ENCODE peak calls at places on chromosome X, in six cellular contexts. One of them, this sample, is unnamed.

GRCh38 chrX:107450823-107451509 is 1.5 kb downstream of the FRMPD3 start:
- DNase-seq in fibroblast of lung: no peak
- DNase-seq in heart left ventricle: no peak
- DNase-seq in left lung: no peak
- DNase-seq in cardiac fibroblast: no peak
- DNase-seq in brain microvascular endothelial cell: no peak
- DNase-seq in this sample: peak

GRCh38 chrX:50747471-50747900 is 66.5 kb downstream of the SHROOM4 start:
- DNase-seq in heart left ventricle: peak
- DNase-seq in cardiac fibroblast: peak
- DNase-seq in left lung: no peak
- DNase-seq in brain microvascular endothelial cell: no peak
- DNase-seq in fibroblast of lung: peak
- DNase-seq in this sample: peak

GRCh38 chrX:54920610-54921426 is at the start of gene TRO:
- DNase-seq in brain microvascular endothelial cell: no peak
- DNase-seq in fibroblast of lung: peak
- DNase-seq in heart left ventricle: no peak
- DNase-seq in cardiac fibroblast: no peak
- DNase-seq in left lung: no peak
- DNase-seq in this sample: no peak

GRCh38 chrX:41822917-41823316 is 98.9 kb downstream of the GPR82 start:
- DNase-seq in fibroblast of lung: no peak
- DNase-seq in brain microvascular endothelial cell: no peak
- DNase-seq in heart left ventricle: no peak
- DNase-seq in left lung: no peak
- DNase-seq in cardiac fibroblast: no peak
- DNase-seq in this sample: no peak

GRCh38 chrX:23511783-23512182 is 155.5 kb upstream of the PRDX4 start:
- DNase-seq in left lung: no peak
- DNase-seq in cardiac fibroblast: no peak
- DNase-seq in heart left ventricle: no peak
- DNase-seq in brain microvascular endothelial cell: no peak
- DNase-seq in fibroblast of lung: no peak
- DNase-seq in this sample: no peak

GRCh38 chrX:134525086-134525792 is 65.3 kb downstream of the HPRT1 start:
- DNase-seq in brain microvascular endothelial cell: peak
- DNase-seq in left lung: no peak
- DNase-seq in fibroblast of lung: no peak
- DNase-seq in cardiac fibroblast: peak
- DNase-seq in heart left ventricle: no peak
- DNase-seq in this sample: no peak

GRCh38 chrX:12263211-12263610 is 124.9 kb downstream of the FRMPD4 start:
- DNase-seq in heart left ventricle: no peak
- DNase-seq in fibroblast of lung: no peak
- DNase-seq in cardiac fibroblast: peak
- DNase-seq in left lung: no peak
- DNase-seq in brain microvascular endothelial cell: no peak
- DNase-seq in this sample: peak

GRCh38 chrX:74450803-74451449 is 29.6 kb downstream of the SLC16A2 start:
- DNase-seq in brain microvascular endothelial cell: peak
- DNase-seq in left lung: no peak
- DNase-seq in heart left ventricle: no peak
- DNase-seq in cardiac fibroblast: peak
- DNase-seq in fibroblast of lung: peak
- DNase-seq in this sample: peak

GRCh38 chrX:66833426-66833825 is 194.5 kb upstream of the EDA2R start:
- DNase-seq in left lung: no peak
- DNase-seq in brain microvascular endothelial cell: no peak
- DNase-seq in fibroblast of lung: no peak
- DNase-seq in heart left ventricle: no peak
- DNase-seq in cardiac fibroblast: no peak
- DNase-seq in this sample: no peak

GRCh38 chrX:30653415-30654131 is at the start of gene GK:
- DNase-seq in heart left ventricle: peak
- DNase-seq in cardiac fibroblast: peak
- DNase-seq in left lung: peak
- DNase-seq in fibroblast of lung: peak
- DNase-seq in brain microvascular endothelial cell: no peak
- DNase-seq in this sample: no peak

GRCh38 chrX:101079223-101079622 is 544 bp downstream of the TMEM35A start:
- DNase-seq in cardiac fibroblast: no peak
- DNase-seq in fibroblast of lung: peak
- DNase-seq in heart left ventricle: no peak
- DNase-seq in brain microvascular endothelial cell: no peak
- DNase-seq in left lung: no peak
- DNase-seq in this sample: no peak

GRCh38 chrX:150316564-150316963 is 46.6 kb upstream of the MAMLD1 start:
- DNase-seq in cardiac fibroblast: no peak
- DNase-seq in left lung: no peak
- DNase-seq in brain microvascular endothelial cell: no peak
- DNase-seq in heart left ventricle: no peak
- DNase-seq in fibroblast of lung: no peak
- DNase-seq in this sample: no peak

GRCh38 chrX:37578045-37578444 is 6.6 kb downstream of the LANCL3 start:
- DNase-seq in brain microvascular endothelial cell: no peak
- DNase-seq in cardiac fibroblast: no peak
- DNase-seq in left lung: no peak
- DNase-seq in heart left ventricle: no peak
- DNase-seq in fibroblast of lung: no peak
- DNase-seq in this sample: peak

GRCh38 chrX:154471870-154472684 is 7.0 kb downstream of the LAGE3 start:
- DNase-seq in heart left ventricle: no peak
- DNase-seq in left lung: no peak
- DNase-seq in cardiac fibroblast: no peak
- DNase-seq in brain microvascular endothelial cell: no peak
- DNase-seq in fibroblast of lung: no peak
- DNase-seq in this sample: no peak

GRCh38 chrX:26387906-26388305 is 171.9 kb downstream of the MAGEB5 start:
- DNase-seq in heart left ventricle: no peak
- DNase-seq in cardiac fibroblast: no peak
- DNase-seq in fibroblast of lung: no peak
- DNase-seq in left lung: no peak
- DNase-seq in brain microvascular endothelial cell: no peak
- DNase-seq in this sample: no peak

GRCh38 chrX:96621811-96622210 is 62.8 kb upstream of the DIAPH2 start:
- DNase-seq in cardiac fibroblast: no peak
- DNase-seq in fibroblast of lung: peak
- DNase-seq in heart left ventricle: no peak
- DNase-seq in brain microvascular endothelial cell: no peak
- DNase-seq in left lung: no peak
- DNase-seq in this sample: no peak

GRCh38 chrX:70477734-70478075 is 33.1 kb downstream of the DLG3 start:
- DNase-seq in brain microvascular endothelial cell: no peak
- DNase-seq in cardiac fibroblast: peak
- DNase-seq in heart left ventricle: no peak
- DNase-seq in left lung: no peak
- DNase-seq in fibroblast of lung: no peak
- DNase-seq in this sample: no peak

GRCh38 chrX:56788717-56789122 is 59.7 kb downstream of the NBDY start:
- DNase-seq in heart left ventricle: no peak
- DNase-seq in brain microvascular endothelial cell: no peak
- DNase-seq in left lung: peak
- DNase-seq in fibroblast of lung: no peak
- DNase-seq in cardiac fibroblast: no peak
- DNase-seq in this sample: peak

GRCh38 chrX:124829930-124830329 is 483.6 kb downstream of the SH2D1A start:
- DNase-seq in fibroblast of lung: no peak
- DNase-seq in left lung: no peak
- DNase-seq in cardiac fibroblast: no peak
- DNase-seq in heart left ventricle: no peak
- DNase-seq in brain microvascular endothelial cell: no peak
- DNase-seq in this sample: no peak

GRCh38 chrX:115968436-115969252 is 201.9 kb upstream of the AGTR2 start:
- DNase-seq in brain microvascular endothelial cell: no peak
- DNase-seq in heart left ventricle: peak
- DNase-seq in left lung: no peak
- DNase-seq in fibroblast of lung: peak
- DNase-seq in cardiac fibroblast: peak
- DNase-seq in this sample: peak

GRCh38 chrX:11478971-11479370 is 185.8 kb downstream of the AMELX start:
- DNase-seq in left lung: no peak
- DNase-seq in brain microvascular endothelial cell: no peak
- DNase-seq in fibroblast of lung: no peak
- DNase-seq in cardiac fibroblast: no peak
- DNase-seq in heart left ventricle: no peak
- DNase-seq in this sample: peak

GRCh38 chrX:40096395-40097091 is 1.2 kb downstream of the BCOR start:
- DNase-seq in cardiac fibroblast: peak
- DNase-seq in fibroblast of lung: peak
- DNase-seq in left lung: peak
- DNase-seq in brain microvascular endothelial cell: no peak
- DNase-seq in heart left ventricle: peak
- DNase-seq in this sample: no peak

GRCh38 chrX:121322159-121322558 is 274.7 kb downstream of the GLUD2 start:
- DNase-seq in cardiac fibroblast: no peak
- DNase-seq in fibroblast of lung: no peak
- DNase-seq in left lung: no peak
- DNase-seq in heart left ventricle: no peak
- DNase-seq in brain microvascular endothelial cell: peak
- DNase-seq in this sample: peak

GRCh38 chrX:22534643-22535042 is 261.9 kb downstream of the CBLL2 start:
- DNase-seq in cardiac fibroblast: peak
- DNase-seq in heart left ventricle: peak
- DNase-seq in brain microvascular endothelial cell: peak
- DNase-seq in left lung: no peak
- DNase-seq in fibroblast of lung: peak
- DNase-seq in this sample: peak

GRCh38 chrX:19225906-19226305 is 103.6 kb upstream of the ADGRG2 start:
- DNase-seq in left lung: no peak
- DNase-seq in cardiac fibroblast: peak
- DNase-seq in heart left ventricle: no peak
- DNase-seq in fibroblast of lung: peak
- DNase-seq in brain microvascular endothelial cell: no peak
- DNase-seq in this sample: peak
- TF ChIP-seq CTCF in left lung: no peak
- TF ChIP-seq CTCF in cardiac fibroblast: no peak
- TF ChIP-seq CTCF in heart left ventricle: no peak
- TF ChIP-seq CTCF in fibroblast of lung: peak
- TF ChIP-seq CTCF in brain microvascular endothelial cell: peak
- TF ChIP-seq CTCF in this sample: peak

GRCh38 chrX:1578511-1579173 is 12.8 kb upstream of the AKAP17A start:
- DNase-seq in left lung: no peak
- DNase-seq in fibroblast of lung: no peak
- DNase-seq in cardiac fibroblast: no peak
- DNase-seq in heart left ventricle: no peak
- DNase-seq in brain microvascular endothelial cell: no peak
- DNase-seq in this sample: no peak
- TF ChIP-seq CTCF in left lung: no peak
- TF ChIP-seq CTCF in fibroblast of lung: no peak
- TF ChIP-seq CTCF in cardiac fibroblast: no peak
- TF ChIP-seq CTCF in heart left ventricle: no peak
- TF ChIP-seq CTCF in brain microvascular endothelial cell: no peak
- TF ChIP-seq CTCF in this sample: no peak

GRCh38 chrX:119093991-119094741 is 21.4 kb downstream of the CT47C1 start:
- DNase-seq in left lung: no peak
- DNase-seq in heart left ventricle: no peak
- DNase-seq in fibroblast of lung: no peak
- DNase-seq in cardiac fibroblast: peak
- DNase-seq in brain microvascular endothelial cell: no peak
- DNase-seq in this sample: peak

GRCh38 chrX:119089619-119090018 is 16.8 kb downstream of the CT47C1 start:
- DNase-seq in fibroblast of lung: no peak
- DNase-seq in brain microvascular endothelial cell: no peak
- DNase-seq in heart left ventricle: no peak
- DNase-seq in cardiac fibroblast: no peak
- DNase-seq in left lung: no peak
- DNase-seq in this sample: no peak

GRCh38 chrX:119095936-119096335 is 23.1 kb downstream of the CT47C1 start:
- DNase-seq in heart left ventricle: no peak
- DNase-seq in cardiac fibroblast: no peak
- DNase-seq in fibroblast of lung: no peak
- DNase-seq in left lung: no peak
- DNase-seq in brain microvascular endothelial cell: no peak
- DNase-seq in this sample: peak

GRCh38 chrX:119094819-119095218 is 22.0 kb downstream of the CT47C1 start:
- DNase-seq in left lung: no peak
- DNase-seq in cardiac fibroblast: no peak
- DNase-seq in brain microvascular endothelial cell: no peak
- DNase-seq in fibroblast of lung: no peak
- DNase-seq in heart left ventricle: no peak
- DNase-seq in this sample: no peak
- TF ChIP-seq CTCF in left lung: no peak
- TF ChIP-seq CTCF in cardiac fibroblast: no peak
- TF ChIP-seq CTCF in brain microvascular endothelial cell: no peak
- TF ChIP-seq CTCF in fibroblast of lung: no peak
- TF ChIP-seq CTCF in heart left ventricle: no peak
- TF ChIP-seq CTCF in this sample: no peak

DNA sequence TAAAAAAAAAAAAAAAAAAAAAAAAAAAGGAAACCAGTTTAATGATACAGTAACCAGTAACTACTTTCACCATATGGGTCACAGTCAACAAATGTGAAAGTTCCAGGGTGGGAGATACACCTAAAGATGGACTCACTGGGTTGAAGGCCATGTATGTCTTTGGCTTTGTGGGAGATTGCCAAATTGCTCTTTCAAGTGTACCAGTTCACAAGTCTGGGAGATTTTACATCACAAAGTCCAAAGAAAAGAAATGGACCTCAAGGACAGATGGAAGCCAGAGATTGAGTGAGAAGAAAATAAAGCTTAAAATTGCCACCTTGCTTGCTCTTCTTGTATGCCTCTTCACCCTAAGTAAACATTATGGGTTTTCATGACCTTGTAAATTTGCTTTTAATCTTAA is 65.3 kb downstream of the NHS start:
- DNase-seq in brain microvascular endothelial cell: no peak
- DNase-seq in left lung: no peak
- DNase-seq in fibroblast of lung: no peak
- DNase-seq in heart left ventricle: no peak
- DNase-seq in cardiac fibroblast: no peak
- DNase-seq in this sample: no peak
- TF ChIP-seq CTCF in brain microvascular endothelial cell: no peak
- TF ChIP-seq CTCF in left lung: no peak
- TF ChIP-seq CTCF in fibroblast of lung: no peak
- TF ChIP-seq CTCF in heart left ventricle: no peak
- TF ChIP-seq CTCF in cardiac fibroblast: no peak
- TF ChIP-seq CTCF in this sample: no peak

GRCh38 chrX:19344661-19345060 is 934 bp downstream of the PDHA1 start:
- DNase-seq in brain microvascular endothelial cell: no peak
- DNase-seq in fibroblast of lung: no peak
- DNase-seq in cardiac fibroblast: no peak
- DNase-seq in heart left ventricle: no peak
- DNase-seq in left lung: no peak
- DNase-seq in this sample: no peak

GRCh38 chrX:19343462-19344206 is at the start of gene PDHA1:
- DNase-seq in heart left ventricle: peak
- DNase-seq in fibroblast of lung: peak
- DNase-seq in left lung: peak
- DNase-seq in cardiac fibroblast: peak
- DNase-seq in brain microvascular endothelial cell: peak
- DNase-seq in this sample: peak

GRCh38 chrX:19342331-19342906 is 1.3 kb upstream of the PDHA1 start:
- DNase-seq in brain microvascular endothelial cell: peak
- DNase-seq in cardiac fibroblast: peak
- DNase-seq in heart left ventricle: no peak
- DNase-seq in fibroblast of lung: peak
- DNase-seq in left lung: no peak
- DNase-seq in this sample: no peak

GRCh38 chrX:19343085-19343461 is 654 bp upstream of the PDHA1 start:
- DNase-seq in cardiac fibroblast: no peak
- DNase-seq in heart left ventricle: no peak
- DNase-seq in left lung: no peak
- DNase-seq in fibroblast of lung: no peak
- DNase-seq in brain microvascular endothelial cell: no peak
- DNase-seq in this sample: no peak

GRCh38 chrX:19344207-19344534 is 444 bp downstream of the PDHA1 start:
- DNase-seq in heart left ventricle: no peak
- DNase-seq in brain microvascular endothelial cell: no peak
- DNase-seq in left lung: no peak
- DNase-seq in fibroblast of lung: no peak
- DNase-seq in cardiac fibroblast: no peak
- DNase-seq in this sample: no peak
- TF ChIP-seq CTCF in heart left ventricle: no peak
- TF ChIP-seq CTCF in brain microvascular endothelial cell: no peak
- TF ChIP-seq CTCF in left lung: no peak
- TF ChIP-seq CTCF in fibroblast of lung: no peak
- TF ChIP-seq CTCF in cardiac fibroblast: no peak
- TF ChIP-seq CTCF in this sample: no peak